ENCODE peak calls at places on chromosome 18, in six cellular contexts. Y is spleen, D is heart left ventricle, A is neuronal stem cell, Z is uterus, E is mucosa of descending colon. U is an unnamed sample. For H3K4me1, the result is how much of the 10 kb centered on the place peaks cover.

GRCh38 chr18:80109676-80110078 is 615 bp downstream of the ADNP2 start:
- DNase-seq in D (peak), Y (peak), Z (peak), A (peak), E (peak), U (peak)

GRCh38 chr18:51149605-51150429 is 47.7 kb downstream of the MEX3C start:
- DNase-seq in D (no peak), E (no peak), Y (no peak), Z (no peak), A (no peak), U (no peak)

GRCh38 chr18:26547302-26548143 is 830 bp downstream of the KCTD1 start:
- DNase-seq in Y (peak), Z (peak), D (peak), A (peak), E (peak), U (peak)

GRCh38 chr18:53937037-53937436 is 287.4 kb downstream of the MBD2 start:
- DNase-seq in E (no peak), Z (no peak), D (no peak), A (no peak), Y (no peak), U (no peak)

GRCh38 chr18:55220523-55220922 is 261.3 kb upstream of the CCDC68 start:
- DNase-seq in D (no peak), A (no peak), Y (no peak), Z (no peak), E (no peak), U (no peak)

GRCh38 chr18:3323900-3324299 is 62.0 kb downstream of the MYL12B start:
- DNase-seq in A (no peak), Z (no peak), E (no peak), D (no peak), Y (no peak), U (no peak)

GRCh38 chr18:46148810-46149209 is 44.6 kb downstream of the HAUS1 start:
- DNase-seq in Y (no peak), Z (peak), E (peak), D (no peak), A (peak), U (no peak)

GRCh38 chr18:28854964-28855363 is 678.0 kb upstream of the CDH2 start:
- DNase-seq in Z (no peak), D (no peak), A (no peak), E (no peak), Y (no peak), U (no peak)

GRCh38 chr18:58615150-58616132 is 13.4 kb downstream of the ALPK2 start:
- DNase-seq in Z (no peak), A (no peak), Y (no peak), E (peak), D (no peak), U (no peak)

GRCh38 chr18:23722646-23723045 is 33.4 kb downstream of the LAMA3 start:
- DNase-seq in Z (peak), E (no peak), D (no peak), A (no peak), Y (no peak), U (no peak)

GRCh38 chr18:55494899-55495298 is 93.1 kb downstream of the TCF4 start:
- DNase-seq in D (no peak), A (no peak), Y (no peak), E (no peak), Z (no peak), U (no peak)

GRCh38 chr18:58789856-58790255 is 74.8 kb upstream of the ZNF532 start:
- DNase-seq in D (peak), Z (peak), A (no peak), Y (no peak), E (no peak), U (no peak)

DNA sequence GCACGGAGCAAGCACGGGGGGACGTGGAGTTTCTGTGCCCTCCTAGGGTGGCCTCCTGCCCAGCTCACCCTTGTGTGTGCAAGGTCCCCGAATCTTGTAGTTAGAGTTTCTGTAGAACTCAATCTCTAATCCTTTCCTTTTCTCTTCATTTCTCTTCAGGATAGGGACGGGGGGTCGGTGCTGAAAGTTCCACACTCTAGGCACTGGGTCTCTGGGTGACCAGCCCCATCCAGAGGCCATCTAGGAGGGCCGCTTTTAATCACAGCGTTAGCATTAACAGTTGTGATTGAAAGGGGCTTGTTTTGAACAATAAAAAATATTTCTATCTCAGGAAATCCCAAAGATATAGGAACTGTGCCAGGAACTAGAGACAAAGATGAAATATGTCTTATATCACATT is 10.5 kb downstream of the SOCS6 start:
- DNase-seq in Z (no peak), Y (no peak), A (no peak), D (no peak), E (no peak), U (no peak)
- H3K4me1 ChIP-seq in Z (under half), Y (under half), A (under half), D (under half), E (under half), U (under half)

DNA sequence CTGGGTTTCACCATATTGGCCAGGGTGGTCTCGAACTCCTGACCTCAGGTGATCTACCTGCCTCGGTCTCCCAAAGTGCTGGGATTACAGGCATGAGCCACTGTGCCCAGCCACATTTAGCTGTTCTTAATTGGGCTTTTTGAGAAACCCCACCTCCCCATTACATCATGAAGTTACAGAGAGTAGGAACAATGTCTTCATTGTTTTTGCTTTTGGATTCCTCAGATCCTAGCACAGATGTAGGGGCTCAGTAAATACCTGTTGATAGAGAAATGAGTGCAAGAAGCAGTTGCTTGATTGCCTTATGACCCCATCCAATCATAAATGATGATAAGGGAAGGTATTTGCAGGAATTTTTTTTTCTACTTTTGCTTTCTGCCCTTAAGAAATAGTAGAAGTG is 25.3 kb downstream of the GREB1L start:
- DNase-seq in A (no peak), Z (no peak), D (no peak), Y (no peak), E (no peak), U (no peak)
- H3K4me1 ChIP-seq in A (half or more), Z (under half), D (under half), Y (under half), E (under half), U (under half)

GRCh38 chr18:63881851-63882250 is 5.7 kb upstream of the SERPINB2 start:
- DNase-seq in E (no peak), A (no peak), D (no peak), Z (no peak), Y (no peak), U (no peak)
- H3K4me1 ChIP-seq in E (under half), A (under half), D (under half), Z (under half), Y (under half), U (under half)

DNA sequence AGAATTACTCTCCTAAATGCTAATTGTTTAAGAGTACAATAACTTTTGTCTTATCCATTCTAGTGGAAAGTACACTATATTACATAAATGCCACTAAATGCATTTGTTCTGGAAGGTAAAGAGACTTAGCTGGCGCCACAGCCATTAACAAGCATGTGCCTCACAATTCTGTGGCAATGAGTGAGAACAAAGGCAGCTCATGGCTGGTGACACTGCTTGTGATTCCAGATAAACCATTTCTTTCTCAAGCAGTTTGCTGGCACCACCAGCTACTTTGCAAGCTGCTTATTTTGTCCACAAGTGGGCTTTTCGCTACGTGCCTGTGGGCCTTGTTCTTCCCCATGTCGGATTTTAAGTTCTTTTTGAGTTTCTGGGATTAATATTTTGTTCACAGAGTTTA is 147.6 kb upstream of the SMAD7 start:
- DNase-seq in Y (no peak), D (no peak), E (no peak), Z (no peak), A (no peak), U (no peak)
- H3K4me1 ChIP-seq in Y (under half), D (under half), E (under half), Z (under half), A (under half), U (under half)

DNA sequence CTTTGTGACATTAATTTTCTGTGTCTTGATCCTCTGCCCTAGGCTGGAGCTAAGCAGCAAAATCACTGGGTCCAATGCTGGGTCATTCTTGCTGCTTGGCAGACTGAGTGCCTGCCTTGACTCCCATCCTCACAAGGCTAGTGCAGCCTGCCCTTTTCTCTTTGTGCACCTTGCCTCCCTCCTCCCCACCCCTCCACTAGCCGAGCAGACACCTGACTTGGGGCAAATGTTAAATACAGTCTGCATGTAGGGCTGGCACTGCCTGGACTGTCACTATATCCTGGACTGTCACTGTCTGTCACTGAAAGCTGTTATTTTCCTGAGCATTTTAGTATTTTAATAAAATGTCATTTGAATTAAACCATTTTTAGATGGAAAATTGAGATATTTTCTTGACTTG is 33.4 kb downstream of the MAPRE2 start:
- DNase-seq in Z (no peak), Y (no peak), A (no peak), E (no peak), D (no peak), U (no peak)
- H3K4me1 ChIP-seq in Z (under half), Y (under half), A (under half), E (under half), D (under half), U (under half)

GRCh38 chr18:77099501-77100370 is 32.8 kb downstream of the MBP start:
- DNase-seq in A (no peak), Z (no peak), Y (no peak), E (no peak), D (no peak), U (no peak)

GRCh38 chr18:77098033-77098432 is 34.5 kb downstream of the MBP start:
- DNase-seq in E (no peak), Y (no peak), A (no peak), D (no peak), Z (no peak), U (no peak)

GRCh38 chr18:77100751-77101355 is 31.7 kb downstream of the MBP start:
- DNase-seq in Z (no peak), Y (no peak), E (no peak), A (no peak), D (no peak), U (no peak)

GRCh38 chr18:77096936-77097886 is 35.4 kb downstream of the MBP start:
- DNase-seq in D (no peak), Y (no peak), E (no peak), A (no peak), Z (no peak), U (no peak)

DNA sequence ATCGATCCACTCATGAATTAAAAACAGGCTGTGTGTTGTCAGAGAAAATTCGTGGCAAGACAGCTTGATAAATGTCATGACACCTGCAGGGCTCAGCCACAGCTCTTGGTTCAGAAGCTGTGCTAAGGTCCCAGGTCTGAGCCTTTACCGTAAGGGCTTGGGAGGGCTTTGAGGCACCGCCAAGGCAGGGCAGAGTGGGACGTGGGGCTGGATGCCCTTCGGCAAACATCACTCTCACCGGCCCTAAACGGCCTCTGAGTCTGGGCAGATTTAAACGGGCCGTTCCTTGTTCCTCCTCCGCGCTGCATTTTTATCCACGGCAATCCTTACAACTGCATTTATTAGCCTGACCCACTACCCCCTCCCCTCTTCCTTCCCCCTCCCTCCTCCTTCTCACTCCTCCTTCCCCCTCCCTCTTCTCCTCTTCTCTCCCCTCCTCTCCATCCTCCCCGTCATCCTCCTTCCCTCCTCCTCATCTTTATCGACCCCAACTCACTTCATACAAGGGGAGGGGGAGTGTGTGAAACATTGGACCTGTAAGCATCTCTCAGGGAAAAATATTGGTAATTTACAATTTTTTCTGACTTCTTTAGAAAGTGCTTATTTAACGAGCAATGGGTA is 33.9 kb downstream of the MBP start:
- DNase-seq in A (no peak), E (no peak), D (peak), Z (no peak), Y (no peak), U (no peak)
- H3K4me1 ChIP-seq in A (under half), E (under half), D (under half), Z (under half), Y (half or more), U (under half)

GRCh38 chr18:7619676-7620075 is 52.6 kb downstream of the PTPRM start:
- DNase-seq in E (no peak), D (no peak), Z (no peak), A (no peak), Y (no peak), U (no peak)
- H3K4me1 ChIP-seq in E (under half), D (under half), Z (under half), A (under half), Y (under half), U (under half)

U was measured in aorta.